ENCODE peak calls at places on chromosome 2, in eight cellular contexts. H is activated CD4-positive, alpha-beta T cell treated with anti-CD3 and anti-CD28 coated beads for 24 hours; S is CD8-positive, alpha-beta memory T cell; R is CD8-positive, alpha-beta T cell; A is iPS-NIHi11; C is posterior cingulate gyrus; V is LoVo; T is right cardiac atrium. N is an unnamed sample.

GRCh38 chr2:53848062-53848461 is 11.7 kb downstream of the GPR75 start:
- DNase-seq in H (no peak), S (no peak), R (no peak), A (no peak), C (no peak), V (no peak), T (no peak), N (no peak)

GRCh38 chr2:195769975-195770374 is 112.9 kb downstream of the SLC39A10 start:
- DNase-seq in H (no peak), S (no peak), R (no peak), A (no peak), C (no peak), V (no peak), T (no peak), N (no peak)

GRCh38 chr2:28293416-28293815 is 99.2 kb upstream of the FOSL2 start:
- DNase-seq in H (no peak), S (no peak), R (no peak), A (no peak), C (no peak), V (no peak), T (no peak), N (no peak)

GRCh38 chr2:25817630-25818029 is 60.7 kb downstream of the ASXL2 start:
- DNase-seq in H (no peak), S (no peak), R (no peak), A (no peak), C (no peak), V (no peak), T (no peak), N (no peak)

GRCh38 chr2:235005603-235006259 is 53.9 kb downstream of the SH3BP4 start:
- DNase-seq in H (no peak), S (no peak), R (no peak), A (peak), C (peak), V (no peak), T (peak), N (peak)

GRCh38 chr2:241410739-241411176 is 54.7 kb downstream of the FARP2 start:
- DNase-seq in H (no peak), S (no peak), R (no peak), A (no peak), C (peak), V (no peak), T (no peak), N (peak)

GRCh38 chr2:50535256-50535655 is 496.7 kb downstream of the NRXN1 start:
- DNase-seq in H (no peak), S (no peak), R (no peak), A (no peak), C (no peak), V (no peak), T (no peak), N (no peak)

GRCh38 chr2:36339819-36340218 is 15.8 kb upstream of the CRIM1 start:
- DNase-seq in H (no peak), S (no peak), R (no peak), A (no peak), C (no peak), V (no peak), T (no peak), N (no peak)

GRCh38 chr2:50395510-50396300 is 636.2 kb downstream of the NRXN1 start:
- DNase-seq in H (no peak), S (no peak), R (no peak), A (no peak), C (no peak), V (no peak), T (no peak), N (no peak)

GRCh38 chr2:12071343-12071742 is 324.9 kb downstream of the LPIN1 start:
- DNase-seq in H (no peak), S (no peak), R (no peak), A (no peak), C (no peak), V (no peak), T (no peak), N (no peak)

GRCh38 chr2:173550143-173550542 is 195.5 kb downstream of the CDCA7 start:
- DNase-seq in H (no peak), S (no peak), R (no peak), A (no peak), C (no peak), V (no peak), T (no peak), N (no peak)

GRCh38 chr2:99448556-99448955 is 41.3 kb downstream of the REV1 start:
- DNase-seq in H (no peak), S (no peak), R (no peak), A (no peak), C (no peak), V (no peak), T (no peak), N (no peak)

GRCh38 chr2:70087703-70088507 is 628 bp downstream of the PCBP1 start:
- DNase-seq in H (peak), S (no peak), R (no peak), A (peak), C (peak), V (peak), T (peak), N (peak)

GRCh38 chr2:98348066-98348561 is 1.9 kb downstream of the CNGA3 start:
- DNase-seq in H (no peak), S (no peak), R (no peak), A (peak), C (peak), V (no peak), T (no peak), N (peak)

GRCh38 chr2:207467716-207468347 is 61.9 kb upstream of the CREB1 start:
- DNase-seq in H (no peak), S (no peak), R (no peak), A (no peak), C (no peak), V (no peak), T (no peak), N (no peak)

GRCh38 chr2:191957996-191958860 is 111.3 kb upstream of the CAVIN2 start:
- DNase-seq in H (no peak), S (no peak), R (no peak), A (no peak), C (no peak), V (no peak), T (no peak), N (no peak)

GRCh38 chr2:52336951-52337350 is 1305.0 kb upstream of the NRXN1 start:
- DNase-seq in H (no peak), S (no peak), R (no peak), A (no peak), C (no peak), V (peak), T (no peak), N (no peak)

GRCh38 chr2:48080534-48081316 is 174.4 kb upstream of the FBXO11 start:
- DNase-seq in H (no peak), S (no peak), R (no peak), A (no peak), C (no peak), V (no peak), T (no peak), N (no peak)

GRCh38 chr2:157172866-157173578 is 84.5 kb upstream of the GALNT5 start:
- DNase-seq in H (no peak), S (no peak), R (no peak), A (no peak), C (no peak), V (no peak), T (no peak), N (no peak)

GRCh38 chr2:232897971-232898408 is 27.9 kb downstream of the SNORC start:
- DNase-seq in H (peak), S (no peak), R (no peak), A (no peak), C (peak), V (no peak), T (no peak), N (no peak)

N was measured in nucleus accumbens.